ENCODE peak calls at places on chromosomes 5 and 9, in four cellular contexts. V, S, X and C are unnamed samples.

GRCh38 chr9:114616684-114617520 is 5.8 kb downstream of the TMEM268 start:
- DNase-seq in V (peak), S (peak), X (no peak), C (peak)

GRCh38 chr9:34541540-34541939 is 18.8 kb upstream of the ENHO start:
- DNase-seq in V (no peak), S (no peak), X (no peak), C (peak)

GRCh38 chr5:926416-927171 is 33.9 kb downstream of the TRIP13 start:
- DNase-seq in V (peak), S (no peak), X (no peak), C (no peak)

GRCh38 chr5:74017786-74018211 is 391.8 kb downstream of the ARHGEF28 start:
- DNase-seq in V (peak), S (no peak), X (peak), C (peak)

GRCh38 chr9:72013188-72013877 is 47.1 kb downstream of the C9orf57 start:
- DNase-seq in V (no peak), S (no peak), X (no peak), C (no peak)

GRCh38 chr5:132313378-132313777 is 19.2 kb downstream of the SLC22A4 start:
- DNase-seq in V (peak), S (no peak), X (no peak), C (peak)

GRCh38 chr9:35547889-35548418 is 57.1 kb upstream of the TESK1 start:
- DNase-seq in V (no peak), S (no peak), X (no peak), C (no peak)

GRCh38 chr9:124008307-124008854 is 3.2 kb upstream of the LHX2 start:
- DNase-seq in V (no peak), S (no peak), X (no peak), C (no peak)

GRCh38 chr5:65986050-65986451 is 59.7 kb downstream of the ERBIN start:
- DNase-seq in V (peak), S (no peak), X (no peak), C (no peak)

GRCh38 chr9:82356131-82356530 is 367.6 kb downstream of the SPATA31D1 start:
- DNase-seq in V (no peak), S (no peak), X (no peak), C (no peak)

GRCh38 chr9:124747065-124747464 is 24.0 kb downstream of the NR6A1 start:
- DNase-seq in V (no peak), S (no peak), X (no peak), C (no peak)

GRCh38 chr9:13857521-13857920 is 456.4 kb downstream of the NFIB start:
- DNase-seq in V (peak), S (no peak), X (no peak), C (no peak)

GRCh38 chr9:106859957-106860715 is 2.8 kb upstream of the ZNF462 start:
- DNase-seq in V (peak), S (peak), X (no peak), C (peak)

GRCh38 chr9:85349046-85349445 is 392.7 kb downstream of the AGTPBP1 start:
- DNase-seq in V (no peak), S (no peak), X (no peak), C (no peak)

GRCh38 chr5:8770431-8770830 is 775.4 kb downstream of the SEMA5A start:
- DNase-seq in V (peak), S (no peak), X (no peak), C (no peak)

GRCh38 chr9:126549246-126550006 is 64.3 kb upstream of the LMX1B start:
- DNase-seq in V (no peak), S (no peak), X (no peak), C (peak)

GRCh38 chr5:10689391-10690081 is 71.5 kb downstream of the DAP start:
- DNase-seq in V (peak), S (no peak), X (no peak), C (no peak)
- TF ChIP-seq CTCF in V (peak), S (no peak), X (peak), C (no peak)

GRCh38 chr5:56849671-56850070 is 34.3 kb downstream of the MAP3K1 start:
- DNase-seq in V (no peak), S (no peak), X (no peak), C (no peak)

GRCh38 chr5:56852228-56853000 is 37.1 kb downstream of the MAP3K1 start:
- DNase-seq in V (peak), S (no peak), X (no peak), C (no peak)

GRCh38 chr5:56853710-56854109 is 38.4 kb downstream of the MAP3K1 start:
- DNase-seq in V (no peak), S (no peak), X (no peak), C (no peak)

GRCh38 chr5:56850423-56850822 is 35.1 kb downstream of the MAP3K1 start:
- DNase-seq in V (no peak), S (no peak), X (no peak), C (no peak)

GRCh38 chr5:56851258-56851941 is 36.1 kb downstream of the MAP3K1 start:
- DNase-seq in V (peak), S (no peak), X (no peak), C (no peak)
- H3K4me3 ChIP-seq in V (peak), S (no peak), X (no peak), C (no peak)

DNA sequence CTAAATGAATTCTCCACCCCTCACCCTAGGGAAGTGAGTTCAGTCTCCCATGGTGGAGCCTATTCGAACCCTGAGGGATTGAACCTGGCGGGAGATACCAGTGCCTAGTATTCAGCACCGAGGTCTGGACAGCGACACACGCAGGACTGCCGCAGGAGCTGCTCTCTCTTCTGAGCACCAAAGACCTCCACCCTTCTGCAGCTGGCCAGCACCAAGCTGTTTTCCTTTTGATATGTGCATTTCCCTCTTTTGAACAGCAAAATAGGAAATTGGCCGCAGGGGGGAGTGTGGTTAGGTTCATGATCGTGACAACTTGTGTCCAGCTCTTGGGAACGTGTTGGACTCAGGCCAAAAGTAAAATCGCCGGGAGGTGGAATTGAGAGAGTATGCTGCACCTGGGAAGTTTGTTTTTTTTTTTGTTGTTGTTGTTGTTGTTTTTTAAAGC is 1.2 kb upstream of the PCSK1 start:
- DNase-seq in V (peak), S (peak), X (peak), C (peak)
- TF ChIP-seq CTCF in V (no peak), S (no peak), X (no peak), C (no peak)

DNA sequence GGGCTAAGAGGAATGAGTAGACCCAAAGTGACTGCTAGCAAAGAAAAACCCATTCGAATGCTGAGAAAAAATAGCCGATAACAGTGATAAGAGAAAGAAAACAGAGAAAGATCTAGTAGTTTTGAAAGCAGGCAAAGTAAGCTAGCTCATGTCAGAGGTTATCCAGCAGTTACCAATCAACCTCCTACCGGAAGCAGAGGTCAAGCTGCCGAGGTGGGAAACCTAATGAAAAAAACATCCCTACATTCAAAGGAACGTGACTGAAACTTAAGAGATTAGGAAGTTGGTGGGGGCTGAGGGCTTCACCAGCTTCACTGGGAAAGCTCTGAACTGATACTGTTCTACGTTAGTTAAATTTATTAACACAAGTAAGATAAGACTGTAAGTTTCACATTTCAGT is 32.6 kb downstream of the SSBP2 start:
- DNase-seq in V (no peak), S (no peak), X (no peak), C (no peak)
- H3K4me3 ChIP-seq in V (no peak), S (no peak), X (no peak), C (no peak)

DNA sequence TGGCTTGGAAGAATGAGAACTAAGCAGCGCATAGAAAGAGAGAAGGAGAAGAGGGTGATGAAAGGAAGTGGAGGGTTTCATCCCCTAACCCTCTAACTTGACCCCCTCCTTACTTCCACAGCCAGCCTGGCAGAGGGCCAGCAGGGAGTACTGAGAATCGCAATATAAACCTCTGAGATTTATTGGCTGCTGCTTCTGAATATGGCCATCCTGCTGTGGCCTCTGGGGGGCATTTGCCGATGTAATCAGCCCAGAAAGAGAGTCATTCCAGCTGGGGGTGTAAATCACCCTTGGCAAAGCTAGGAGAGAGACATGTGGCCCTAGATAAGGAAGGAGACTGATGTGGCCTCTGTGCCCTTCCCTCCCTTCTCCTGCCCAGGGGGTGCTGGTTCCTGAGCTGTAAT is 960 bp upstream of the GFRA3 start:
- DNase-seq in V (no peak), S (no peak), X (no peak), C (no peak)
- TF ChIP-seq CTCF in V (no peak), S (no peak), X (no peak), C (no peak)

DNA sequence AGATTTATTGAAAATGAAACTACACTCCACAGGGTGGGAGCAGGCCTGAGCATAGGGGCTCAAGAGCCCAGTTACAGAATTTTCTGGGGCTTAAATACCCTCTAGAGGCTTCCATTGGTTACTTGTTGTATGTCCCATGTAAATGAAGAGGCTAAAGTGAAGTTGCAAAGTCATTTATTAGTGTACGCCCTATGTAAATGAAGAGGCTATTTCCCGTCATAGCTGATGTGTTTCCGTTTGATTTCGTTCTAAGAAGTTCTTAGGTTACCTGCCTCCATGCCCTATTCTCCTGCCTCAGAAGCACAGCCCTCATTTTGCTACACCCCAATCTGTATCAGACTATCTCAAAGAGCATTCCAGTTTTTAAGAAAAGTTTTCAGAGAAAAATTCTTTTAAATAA is 107.0 kb upstream of the SLC12A2 start:
- DNase-seq in V (no peak), S (no peak), X (no peak), C (no peak)
- H3K4me3 ChIP-seq in V (no peak), S (no peak), X (no peak), C (no peak)

DNA sequence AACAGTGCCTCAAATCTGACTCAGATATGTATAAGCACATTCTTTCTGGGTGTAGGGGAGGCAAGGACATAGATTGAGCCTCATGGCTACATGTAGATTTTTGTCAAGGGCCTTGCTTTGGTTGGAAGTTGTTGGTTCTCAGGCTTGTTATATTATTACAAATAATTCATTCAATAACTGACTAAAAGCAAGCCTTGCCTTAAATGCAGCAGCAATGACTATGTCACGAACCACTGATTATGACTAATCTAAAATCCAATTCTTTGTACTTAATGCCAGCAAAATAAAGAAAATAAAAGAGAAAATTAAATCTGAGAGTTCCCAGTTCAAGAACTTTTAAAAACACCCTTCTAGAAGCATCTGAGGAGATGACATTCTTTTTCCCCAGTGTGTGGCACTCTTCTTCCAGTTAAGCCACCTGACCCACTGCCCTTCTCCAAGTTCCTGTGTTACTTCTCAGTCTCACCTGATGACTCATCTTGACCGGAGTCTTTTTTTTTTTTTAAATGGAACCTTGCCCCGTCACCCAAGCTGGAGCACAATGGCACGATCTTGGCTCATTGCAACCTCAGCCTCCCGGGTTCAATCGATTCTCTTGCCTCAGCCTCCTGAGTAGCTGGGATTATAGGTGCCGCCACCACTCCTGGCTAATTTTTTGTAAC is 223.9 kb upstream of the DAB2 start:
- DNase-seq in V (no peak), S (peak), X (no peak), C (no peak)
- TF ChIP-seq CTCF in V (no peak), S (peak), X (no peak), C (no peak)